ENCODE peak calls at places on chromosomes 12 and 14, in five cellular contexts. P is BE2C, T is MG63, B is psoas muscle, W is NT2/D1. G is an unnamed sample.

GRCh38 chr12:77377116-77377515 is 311.7 kb upstream of the E2F7 start:
- DNase-seq in W (no peak), P (no peak), B (no peak), T (no peak), G (no peak)

GRCh38 chr12:96989916-96990315 is 82.9 kb downstream of the NEDD1 start:
- DNase-seq in W (peak; percentile 56), B (no peak), P (no peak), T (no peak), G (no peak)

GRCh38 chr14:64937821-64938193 is 4.7 kb downstream of the GPX2 start:
- DNase-seq in W (no peak), T (no peak), B (no peak), P (no peak), G (no peak)

GRCh38 chr12:64160718-64161060 is 61.4 kb downstream of the KICS2 start:
- DNase-seq in P (no peak), W (no peak), B (no peak), T (no peak), G (no peak)

GRCh38 chr12:47281667-47282171 is 202.0 kb upstream of the AMIGO2 start:
- DNase-seq in B (no peak), W (no peak), P (no peak), T (peak; percentile 25), G (no peak)

GRCh38 chr12:53599579-53599978 is 26.6 kb downstream of the ATF7 start:
- DNase-seq in W (no peak), P (no peak), T (no peak), B (no peak), G (no peak)

GRCh38 chr14:101961746-101962502 is 2.4 kb upstream of the DYNC1H1 start:
- DNase-seq in T (no peak), P (no peak), W (no peak), B (no peak), G (no peak)

GRCh38 chr12:14373202-14373601 is 7.7 kb downstream of the ATF7IP start:
- DNase-seq in B (no peak), W (no peak), T (no peak), P (no peak), G (no peak)

GRCh38 chr12:48069253-48069652 is 36.6 kb downstream of the SENP1 start:
- DNase-seq in P (no peak), T (no peak), B (no peak), W (no peak), G (no peak)

GRCh38 chr14:50812856-50813543 is 18.0 kb downstream of the NIN start:
- DNase-seq in W (no peak), P (no peak), B (no peak), T (no peak), G (no peak)

GRCh38 chr14:38623661-38624060 is 367.8 kb upstream of the CLEC14A start:
- DNase-seq in B (no peak), P (no peak), T (no peak), W (no peak), G (no peak)

GRCh38 chr14:91245029-91245428 is 525 bp upstream of the GPR68 start:
- DNase-seq in P (no peak), B (no peak), T (no peak), W (no peak), G (no peak)

GRCh38 chr12:132923356-132923909 is 32.7 kb downstream of the ZNF605 start:
- DNase-seq in P (no peak), W (no peak), B (no peak), T (no peak), G (no peak)
- H3K9me3 ChIP-seq in P (peaks cover 17% of the 10 kb centered on the region), W (peaks cover 89% of the 10 kb centered on the region), B (peaks cover 98% of the 10 kb centered on the region), T (peaks cover 69% of the 10 kb centered on the region), G (peaks cover 23% of the 10 kb centered on the region)

DNA sequence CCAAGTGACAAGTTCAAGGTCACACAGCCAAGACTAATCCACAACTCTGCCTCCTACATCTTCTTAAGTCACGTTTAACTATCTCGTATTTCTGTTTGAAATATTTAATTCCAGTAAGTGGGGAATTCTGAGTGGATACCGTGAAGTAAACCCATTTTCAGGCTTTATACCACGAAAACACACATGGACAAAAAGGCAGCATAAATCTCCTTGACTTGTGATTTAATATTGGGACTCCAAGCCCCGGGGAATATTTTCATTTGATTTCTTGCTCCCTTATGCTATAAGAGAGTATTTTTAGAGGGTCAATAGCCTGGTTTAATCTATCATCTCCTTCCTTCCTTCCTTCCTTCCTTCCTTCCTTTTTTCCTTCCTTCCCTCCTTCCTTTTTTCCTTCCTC is 716.7 kb downstream of the VRK1 start:
- DNase-seq in W (no peak), P (no peak), T (no peak), B (no peak), G (no peak)
- H3K9me3 ChIP-seq in W (peaks cover 5% of the 10 kb centered on the region), P (no peaks in the 10 kb centered on the region), T (no peaks in the 10 kb centered on the region), B (no peaks in the 10 kb centered on the region), G (no peaks in the 10 kb centered on the region)

DNA sequence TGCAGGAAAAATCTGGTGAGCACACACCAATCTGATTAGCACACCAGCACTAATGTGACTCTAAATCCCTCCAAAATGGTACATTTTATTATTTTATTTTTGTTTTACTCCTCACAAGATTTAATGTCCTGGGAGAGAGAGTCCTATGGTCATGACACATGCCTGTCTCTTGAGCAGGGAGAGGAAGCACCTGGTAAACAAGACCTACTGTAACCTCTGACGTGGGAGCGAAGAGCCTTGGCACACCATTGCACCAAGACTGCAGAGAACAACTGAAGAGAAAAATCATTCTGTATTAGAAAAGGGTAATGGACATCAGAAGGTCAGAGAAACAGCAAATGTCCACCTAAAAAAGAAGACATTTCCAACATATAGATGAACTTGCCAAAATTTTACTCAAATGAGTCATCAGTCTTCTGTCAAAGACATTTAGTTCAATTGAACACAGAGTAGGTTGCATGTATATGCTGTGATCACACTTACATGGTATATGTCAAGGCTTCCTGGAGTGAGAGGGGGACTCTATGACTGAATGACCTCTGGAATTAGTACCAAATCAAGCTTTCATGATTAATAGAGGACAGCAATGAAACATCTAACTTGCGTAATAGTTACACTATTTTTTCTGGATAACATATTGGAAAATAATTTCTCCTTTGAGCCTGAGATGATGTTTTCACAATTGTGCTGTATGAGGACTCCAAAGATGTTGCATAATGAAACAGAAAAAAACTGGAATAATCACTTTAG is 186.9 kb upstream of the FLRT2 start:
- DNase-seq in P (no peak), T (no peak), B (no peak), W (no peak), G (no peak)
- H3K9me3 ChIP-seq in P (no peaks in the 10 kb centered on the region), T (no peaks in the 10 kb centered on the region), B (no peaks in the 10 kb centered on the region), W (no peaks in the 10 kb centered on the region), G (no peaks in the 10 kb centered on the region)

DNA sequence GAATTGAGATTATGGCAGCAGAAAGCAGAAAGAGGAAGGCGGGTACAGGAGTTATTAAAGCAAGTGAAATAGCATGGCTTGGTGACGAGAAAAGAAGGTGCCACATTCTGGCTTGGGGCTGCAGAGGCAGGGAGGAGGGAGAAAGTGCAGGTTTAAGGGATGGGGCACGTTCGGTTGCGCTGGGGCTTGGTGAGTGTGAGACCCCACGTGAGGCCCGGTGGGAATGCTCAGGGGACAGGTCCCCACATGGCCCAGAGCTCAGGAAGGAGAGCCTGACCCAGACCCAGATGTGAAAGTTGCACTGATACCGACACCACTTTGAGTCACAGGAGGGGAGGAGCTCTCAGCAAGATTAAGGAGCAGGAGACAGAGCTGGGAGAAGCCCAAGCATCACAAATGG is 187.1 kb downstream of the PIWIL1 start:
- DNase-seq in B (no peak), T (no peak), W (no peak), P (no peak), G (no peak)
- H3K9me3 ChIP-seq in B (no peaks in the 10 kb centered on the region), T (no peaks in the 10 kb centered on the region), W (no peaks in the 10 kb centered on the region), P (no peaks in the 10 kb centered on the region), G (no peaks in the 10 kb centered on the region)

DNA sequence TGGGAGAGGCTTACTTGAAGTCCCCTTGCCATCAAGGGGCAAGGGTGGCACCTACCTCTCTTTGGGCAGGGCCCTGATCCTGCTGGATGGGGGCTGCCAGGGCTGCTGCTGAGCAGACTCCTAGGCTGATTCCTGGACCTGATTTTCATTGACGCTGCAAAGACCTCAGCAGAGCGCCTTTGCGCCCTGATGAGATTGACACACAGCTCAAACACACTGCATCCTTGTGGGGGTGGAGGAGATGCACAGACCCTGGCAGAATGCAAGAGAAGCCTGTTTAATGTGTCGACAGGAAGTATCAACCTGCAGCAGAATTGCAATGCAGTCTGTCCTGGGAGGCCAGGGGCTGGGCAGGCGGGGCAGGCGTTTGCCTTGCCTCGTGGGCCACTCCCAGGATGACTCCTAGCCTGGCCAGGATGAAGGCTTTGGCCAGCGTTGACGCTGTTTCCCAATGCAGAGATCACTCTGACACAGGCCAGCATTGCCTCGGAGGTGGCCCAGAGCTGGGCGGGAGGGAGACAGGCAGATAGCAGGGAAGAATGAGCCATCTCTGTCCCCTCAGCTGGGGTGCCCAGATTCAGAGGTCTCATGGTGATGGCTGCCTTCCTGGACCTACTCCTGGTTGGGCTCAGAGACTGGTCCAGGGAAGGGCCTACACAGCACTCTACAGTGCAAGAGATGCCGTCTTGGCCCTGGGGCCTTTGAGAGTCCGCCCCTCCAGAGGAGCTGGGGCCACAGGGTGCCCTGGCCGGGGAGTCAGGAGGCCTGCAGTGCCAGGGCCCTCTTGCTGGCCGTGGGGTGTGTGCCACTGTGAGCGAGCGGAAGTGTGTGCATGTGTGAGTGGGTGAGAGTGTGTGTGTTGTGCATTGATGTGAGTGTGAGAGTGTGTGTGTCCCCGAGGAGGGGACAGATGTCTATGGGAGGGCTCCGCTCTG is 108.3 kb downstream of the KIF26A start:
- DNase-seq in B (no peak), W (no peak), P (peak; percentile 8), T (no peak), G (no peak)
- H3K9me3 ChIP-seq in B (peaks cover 6% of the 10 kb centered on the region), W (peaks cover 17% of the 10 kb centered on the region), P (peaks cover 12% of the 10 kb centered on the region), T (peaks cover 3% of the 10 kb centered on the region), G (peaks cover 5% of the 10 kb centered on the region)

G was measured in tibial nerve.